ENCODE peak calls at places on chromosome 12, in nine cellular contexts. P is AG04450; Q is A673; V is psoas muscle; Z is right lobe of liver; F is body of pancreas; E is CD4-positive, alpha-beta memory T cell; Y is mucosa of descending colon; T is IMR-90. O is an unnamed sample.

GRCh38 chr12:50934981-50935807 is 17.1 kb upstream of the HIGD1C start:
- DNase-seq in P (peak; percentile 26), Q (no peak), V (no peak), Z (no peak), F (no peak), E (no peak), Y (no peak), T (peak; percentile 67), O (no peak)

GRCh38 chr12:91662021-91662420 is 479.4 kb upstream of the DCN start:
- DNase-seq in P (no peak), Q (no peak), V (no peak), Z (no peak), F (no peak), E (no peak), Y (no peak), T (no peak), O (no peak)

GRCh38 chr12:103956515-103957027 is 9.1 kb upstream of the TDG start:
- DNase-seq in P (no peak), Q (no peak), V (no peak), Z (peak; percentile 58), F (no peak), E (no peak), Y (no peak), T (no peak), O (no peak)

GRCh38 chr12:75714462-75715322 is 203.3 kb upstream of the KRR1 start:
- DNase-seq in P (no peak), Q (peak; percentile 25), V (no peak), Z (no peak), F (no peak), E (no peak), Y (no peak), T (peak; percentile 16), O (no peak)

GRCh38 chr12:25089738-25090137 is 105.2 kb downstream of the DNAI7 start:
- DNase-seq in P (no peak), Q (no peak), V (no peak), Z (peak; percentile 23), F (peak; percentile 55), E (no peak), Y (no peak), T (no peak), O (no peak)

GRCh38 chr12:124013073-124013472 is 40.1 kb downstream of the ZNF664 start:
- DNase-seq in P (no peak), Q (no peak), V (no peak), Z (no peak), F (no peak), E (no peak), Y (no peak), T (no peak), O (no peak)

GRCh38 chr12:20561886-20562285 is 133.2 kb upstream of the SLCO1C1 start:
- DNase-seq in P (no peak), Q (no peak), V (no peak), Z (no peak), F (no peak), E (no peak), Y (no peak), T (peak; percentile 25), O (no peak)

GRCh38 chr12:6763380-6763779 is 2.8 kb upstream of the PTMS start:
- DNase-seq in P (no peak), Q (no peak), V (no peak), Z (no peak), F (no peak), E (no peak), Y (no peak), T (no peak), O (no peak)

GRCh38 chr12:48777501-48778400 is 11.1 kb downstream of the ADCY6 start:
- DNase-seq in P (no peak), Q (no peak), V (no peak), Z (no peak), F (no peak), E (no peak), Y (no peak), T (no peak), O (no peak)

GRCh38 chr12:117583677-117584076 is 222.3 kb upstream of the NOS1 start:
- DNase-seq in P (no peak), Q (no peak), V (no peak), Z (no peak), F (no peak), E (no peak), Y (no peak), T (no peak), O (no peak)

DNA sequence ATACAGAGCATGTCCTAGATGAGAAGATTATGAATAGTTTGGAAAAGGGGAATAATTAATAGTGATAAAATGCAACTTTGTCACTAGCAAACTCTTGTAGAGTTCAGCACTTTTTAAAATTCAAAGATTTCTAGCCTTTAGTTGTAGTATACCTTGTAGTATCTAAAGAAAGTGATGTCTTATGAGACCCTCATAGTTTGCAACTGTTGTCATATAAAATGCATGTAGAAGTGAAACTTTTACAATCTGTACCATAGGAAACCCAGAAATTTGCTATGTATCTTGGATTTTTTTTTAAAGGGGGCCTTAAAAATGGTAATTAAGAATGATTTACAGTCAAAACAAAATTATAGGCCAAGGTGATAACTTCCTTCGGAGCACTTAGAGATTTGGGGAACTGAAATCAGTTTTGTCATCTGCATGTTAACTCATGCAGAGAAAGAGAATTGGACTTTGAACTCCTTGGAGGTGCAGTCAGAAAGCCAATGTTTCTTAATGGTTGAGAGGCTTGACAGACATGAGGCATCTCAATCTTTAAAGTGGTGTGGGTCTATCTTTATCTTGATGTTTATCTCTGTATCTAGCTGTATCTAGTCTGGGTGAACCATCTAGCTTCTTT is 1.3 kb downstream of the LRRK2 start:
- DNase-seq in P (no peak), Q (no peak), V (no peak), Z (no peak), F (no peak), E (no peak), Y (no peak), T (no peak), O (no peak)
- H3K4me3 ChIP-seq in P (no peak overlapping the region), Q (no peak overlapping the region), V (peak overlapping the region; percentile 82), Z (no peak overlapping the region), F (peak overlapping the region; percentile 32), E (no peak overlapping the region), Y (no peak overlapping the region), T (no peak overlapping the region), O (no peak overlapping the region)

GRCh38 chr12:22333186-22333745 is 1.2 kb downstream of the ST8SIA1 start:
- DNase-seq in P (peak; percentile 20), Q (no peak), V (no peak), Z (no peak), F (no peak), E (no peak), Y (no peak), T (peak; percentile 65), O (no peak)
- H3K4me3 ChIP-seq in P (no peak overlapping the region), Q (no peak overlapping the region), V (peak overlapping the region; percentile 67), Z (no peak overlapping the region), F (no peak overlapping the region), E (peak overlapping the region; percentile 53), Y (peak overlapping the region; percentile 26), T (no peak overlapping the region), O (no peak overlapping the region)

DNA sequence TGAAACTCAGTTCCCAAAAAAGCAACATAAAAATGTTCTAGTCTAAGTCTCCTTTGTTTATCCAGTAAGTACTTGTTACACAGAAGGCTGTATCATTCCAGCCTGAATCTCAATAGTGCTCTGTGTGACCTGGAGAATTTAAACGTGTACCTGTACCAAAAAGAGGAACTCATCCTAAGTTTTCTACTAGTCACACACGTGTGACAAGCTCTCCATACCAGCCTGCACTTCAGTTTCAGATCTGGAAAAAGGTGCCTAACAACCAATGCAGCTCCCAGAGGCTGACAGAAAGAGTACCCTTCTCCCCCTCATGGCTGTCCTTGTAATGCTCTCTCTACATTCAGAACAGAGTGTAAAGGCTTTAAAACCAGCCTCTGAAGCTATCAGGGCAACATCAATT is 27.4 kb downstream of the PPM1H start:
- DNase-seq in P (no peak), Q (no peak), V (no peak), Z (no peak), F (no peak), E (no peak), Y (no peak), T (no peak), O (no peak)
- H3K4me3 ChIP-seq in P (no peak overlapping the region), Q (no peak overlapping the region), V (no peak overlapping the region), Z (no peak overlapping the region), F (no peak overlapping the region), E (no peak overlapping the region), Y (no peak overlapping the region), T (no peak overlapping the region), O (no peak overlapping the region)

GRCh38 chr12:57887631-57888406 is 41.3 kb upstream of the CTDSP2 start:
- DNase-seq in P (no peak), Q (no peak), V (no peak), Z (no peak), F (no peak), E (no peak), Y (no peak), T (peak; percentile 55), O (no peak)
- H3K4me3 ChIP-seq in P (peak overlapping the region; percentile 22), Q (no peak overlapping the region), V (peak overlapping the region; percentile 19), Z (no peak overlapping the region), F (no peak overlapping the region), E (no peak overlapping the region), Y (no peak overlapping the region), T (no peak overlapping the region), O (peak overlapping the region; percentile 38)

O was measured in AG04449.